ENCODE peak calls at places on chromosomes 4 and X, in ten cellular contexts. X is ovary, S is endothelial cell of umbilical vein, C is A549, N is right lobe of liver, Z is stomach, B is adrenal gland, R is esophagus muscularis mucosa, K is IMR-90, Y is uterus. L is an unnamed sample.

GRCh38 chr4:30904593-30904992 is 184.4 kb downstream of the PCDH7 start:
- DNase-seq in X (no peak), S (no peak), C (no peak), N (no peak), Z (no peak), B (no peak), R (no peak), K (no peak), Y (no peak), L (no peak)

GRCh38 chrX:137033774-137034507 is at the start of gene GPR101:
- DNase-seq in X (no peak), S (no peak), C (no peak), N (no peak), Z (no peak), B (no peak), R (no peak), K (no peak), Y (no peak), L (no peak)

GRCh38 chr4:41360911-41361830 is 104.4 kb downstream of the UCHL1 start:
- DNase-seq in X (peak; percentile 36), S (peak; percentile 50), C (no peak), N (peak; percentile 69), Z (peak; percentile 44), B (peak; percentile 67), R (no peak), K (no peak), Y (peak; percentile 20), L (no peak)

GRCh38 chr4:98446499-98447375 is 185.6 kb downstream of the RAP1GDS1 start:
- DNase-seq in X (no peak), S (no peak), C (no peak), N (no peak), Z (peak; percentile 32), B (no peak), R (peak; percentile 70), K (peak; percentile 31), Y (no peak), L (no peak)

GRCh38 chr4:45566896-45567603 is 556.8 kb downstream of the GABRG1 start:
- DNase-seq in X (no peak), S (no peak), C (no peak), N (peak; percentile 31), Z (no peak), B (no peak), R (no peak), K (no peak), Y (no peak), L (no peak)

GRCh38 chr4:148071009-148071408 is 339.1 kb downstream of the ARHGAP10 start:
- DNase-seq in X (no peak), S (no peak), C (no peak), N (no peak), Z (no peak), B (no peak), R (no peak), K (no peak), Y (no peak), L (no peak)

GRCh38 chr4:172149329-172149728 is 336.1 kb downstream of the GALNTL6 start:
- DNase-seq in X (no peak), S (no peak), C (no peak), N (no peak), Z (no peak), B (no peak), R (no peak), K (no peak), Y (no peak), L (no peak)

GRCh38 chr4:84503495-84504437 is 4.7 kb upstream of the NKX6-1 start:
- DNase-seq in X (no peak), S (peak; percentile 67), C (peak; percentile 56), N (no peak), Z (no peak), B (no peak), R (no peak), K (peak; percentile 66), Y (no peak), L (no peak)

GRCh38 chr4:4843651-4844291 is 15.7 kb upstream of the MSX1 start:
- DNase-seq in X (no peak), S (no peak), C (no peak), N (no peak), Z (no peak), B (no peak), R (no peak), K (no peak), Y (no peak), L (no peak)

GRCh38 chr4:10949039-10949728 is 264.6 kb upstream of the CLNK start:
- DNase-seq in X (no peak), S (no peak), C (no peak), N (no peak), Z (no peak), B (no peak), R (peak; percentile 66), K (no peak), Y (no peak), L (no peak)

GRCh38 chr4:183409463-183409862 is 35.0 kb upstream of the CDKN2AIP start:
- DNase-seq in X (no peak), S (no peak), C (no peak), N (no peak), Z (no peak), B (no peak), R (no peak), K (no peak), Y (no peak), L (no peak)

GRCh38 chrX:46130246-46130645 is 415.0 kb downstream of the ZNF674 start:
- DNase-seq in X (no peak), S (no peak), C (no peak), N (no peak), Z (no peak), B (no peak), R (no peak), K (no peak), Y (no peak), L (no peak)

DNA sequence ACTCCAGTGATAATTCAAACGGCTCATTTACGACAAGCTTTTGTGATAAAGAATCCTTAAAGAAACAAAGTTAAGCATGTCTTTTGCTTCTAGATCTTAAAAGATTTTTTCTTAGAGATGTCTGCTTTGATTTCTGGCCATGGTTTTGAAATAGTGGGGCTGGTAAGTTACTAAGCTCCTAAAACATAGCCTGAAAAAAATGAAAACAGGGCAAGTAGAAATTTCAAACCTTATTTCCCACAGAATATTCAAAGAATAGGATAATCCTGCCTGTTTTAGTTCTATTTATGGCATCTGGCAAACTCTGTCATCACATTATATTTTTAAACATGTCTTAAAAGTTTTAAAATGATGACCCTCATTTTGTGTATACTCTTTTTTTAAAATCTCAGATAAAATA is 318.3 kb downstream of the ARHGAP24 start:
- DNase-seq in X (no peak), S (no peak), C (no peak), N (no peak), Z (no peak), B (no peak), R (no peak), K (no peak), Y (no peak), L (no peak)
- H3K4me1 ChIP-seq in X (no peaks in the 10 kb centered on the region), S (peaks cover 76% of the 10 kb centered on the region), C (no peaks in the 10 kb centered on the region), N (no peaks in the 10 kb centered on the region), Z (peaks cover 26% of the 10 kb centered on the region), B (peaks cover 11% of the 10 kb centered on the region), R (peaks cover 16% of the 10 kb centered on the region), K (peaks cover 7% of the 10 kb centered on the region), Y (no peaks in the 10 kb centered on the region), L (no peaks in the 10 kb centered on the region)

DNA sequence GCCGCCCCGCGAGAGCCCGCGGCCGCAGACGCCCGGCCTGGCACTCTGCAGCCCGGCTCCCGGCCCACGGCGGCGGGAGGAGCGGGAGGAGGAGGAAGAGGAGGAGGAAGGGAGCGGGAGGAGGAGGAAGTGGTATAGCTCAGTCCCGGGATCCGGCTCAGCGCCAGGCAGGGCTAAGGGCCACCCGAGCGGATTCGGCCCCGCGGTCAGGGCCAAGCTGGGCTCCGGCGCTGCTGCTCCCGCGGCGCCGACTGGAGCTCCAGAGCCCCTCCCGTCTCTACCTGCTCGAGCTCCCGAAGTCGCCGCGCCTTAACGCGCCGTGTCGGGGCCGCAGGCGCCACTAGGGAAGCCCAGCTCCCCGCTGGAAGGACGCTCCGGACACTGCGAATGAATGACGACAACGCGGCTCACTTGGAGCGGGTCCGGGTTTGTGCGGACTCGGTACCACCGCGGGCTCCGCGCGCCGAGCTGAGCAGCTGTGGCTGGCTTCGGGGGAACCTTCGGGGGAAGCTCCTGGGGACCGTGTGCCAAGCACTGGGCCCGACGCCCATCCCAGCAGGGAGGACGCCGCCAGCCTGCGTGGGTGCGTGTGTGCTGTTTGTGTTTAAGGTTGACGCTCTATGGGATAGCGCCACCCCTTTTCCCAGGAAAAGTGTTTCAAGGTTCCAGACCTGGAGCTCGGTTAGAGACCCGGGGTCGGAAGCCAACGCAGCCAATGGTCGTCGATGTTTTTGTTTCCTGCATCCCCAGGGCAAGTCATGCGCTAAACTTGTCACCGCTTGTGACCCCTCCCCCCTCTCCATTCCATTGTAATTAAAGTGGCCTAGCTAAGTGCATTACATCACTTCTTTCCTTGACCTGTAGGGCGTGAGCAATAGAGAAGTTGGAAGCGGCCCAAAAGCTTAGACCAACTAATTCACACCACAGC is at the start of gene TBC1D9:
- DNase-seq in X (peak; percentile 85), S (peak; percentile 97), C (peak; percentile 49), N (peak; percentile 83), Z (peak; percentile 79), B (peak; percentile 79), R (no peak), K (peak; percentile 55), Y (peak; percentile 68), L (peak; percentile 81)
- TF ChIP-seq POLR2A in X (peak; percentile 65), S (peak; percentile 72), C (peak; percentile 51), N (peak; percentile 73), Z (no peak), B (peak; percentile 7), R (no peak), K (no peak), Y (peak; percentile 48), L (peak; percentile 34)

GRCh38 chr4:40227284-40227683 is 30.5 kb downstream of the RHOH start:
- DNase-seq in X (no peak), S (no peak), C (no peak), N (no peak), Z (no peak), B (no peak), R (no peak), K (no peak), Y (no peak), L (no peak)
- H3K4me1 ChIP-seq in X (no peaks in the 10 kb centered on the region), S (no peaks in the 10 kb centered on the region), C (no peaks in the 10 kb centered on the region), N (no peaks in the 10 kb centered on the region), Z (no peaks in the 10 kb centered on the region), B (no peaks in the 10 kb centered on the region), R (no peaks in the 10 kb centered on the region), K (no peaks in the 10 kb centered on the region), Y (no peaks in the 10 kb centered on the region), L (peaks cover 5% of the 10 kb centered on the region)

GRCh38 chr4:112142152-112142551 is 3.1 kb upstream of the FAM241A start:
- DNase-seq in X (no peak), S (peak; percentile 55), C (no peak), N (no peak), Z (no peak), B (no peak), R (no peak), K (no peak), Y (no peak), L (no peak)

GRCh38 chr4:112147697-112148096 is 2.4 kb downstream of the FAM241A start:
- DNase-seq in X (no peak), S (peak; percentile 67), C (no peak), N (no peak), Z (no peak), B (no peak), R (no peak), K (no peak), Y (no peak), L (no peak)

GRCh38 chr4:112145820-112146813 is 863 bp downstream of the FAM241A start:
- DNase-seq in X (peak; percentile 40), S (peak; percentile 70), C (peak; percentile 27), N (peak; percentile 64), Z (peak; percentile 51), B (peak; percentile 41), R (no peak), K (peak; percentile 24), Y (peak; percentile 42), L (no peak)

GRCh38 chr4:112144546-112145325 is 518 bp upstream of the FAM241A start:
- DNase-seq in X (peak; percentile 46), S (no peak), C (no peak), N (peak; percentile 47), Z (no peak), B (peak; percentile 20), R (no peak), K (no peak), Y (peak; percentile 27), L (no peak)

GRCh38 chr4:112145326-112145819 is at the start of gene FAM241A:
- DNase-seq in X (peak; percentile 92), S (peak; percentile 81), C (peak; percentile 73), N (peak; percentile 91), Z (peak; percentile 89), B (peak; percentile 92), R (peak; percentile 97), K (peak; percentile 64), Y (peak; percentile 92), L (peak; percentile 80)
- TF ChIP-seq POLR2A in X (peak; percentile 84), S (peak; percentile 92), C (peak; percentile 72), N (peak; percentile 92), Z (no peak), B (peak; percentile 82), R (peak; percentile 46), K (peak; percentile 38), Y (peak; percentile 90), L (peak; percentile 73)

L was measured in tibial nerve.